ENCODE peak calls at places on chromosomes 7 and 10, in eight cellular contexts. I, H, Q, G, B, U, P and K are unnamed samples.
A peak's percentile ranks its signal among the peaks of the same experiment; 100 is the strongest.

GRCh38 chr7:101017099-101017777 is 2.6 kb upstream of the MUC17 start:
- DNase-seq in I (peak; percentile 79), H (peak; percentile 94), Q (peak; percentile 68), G (peak; percentile 82), B (peak; percentile 83), U (peak; percentile 93), P (peak; percentile 82), K (no peak)

GRCh38 chr7:157941210-157941609 is 604.4 kb downstream of the DNAJB6 start:
- DNase-seq in I (no peak), H (no peak), Q (no peak), G (no peak), B (no peak), U (no peak), P (no peak), K (no peak)

GRCh38 chr10:112628951-112629604 is 182.1 kb downstream of the VTI1A start:
- DNase-seq in I (no peak), H (no peak), Q (no peak), G (no peak), B (no peak), U (no peak), P (no peak), K (no peak)

GRCh38 chr7:21912931-21913780 is 32.5 kb downstream of the CDCA7L start:
- DNase-seq in I (no peak), H (no peak), Q (no peak), G (no peak), B (no peak), U (no peak), P (no peak), K (no peak)

GRCh38 chr7:96719164-96719563 is 9.5 kb upstream of the SEM1 start:
- DNase-seq in I (no peak), H (no peak), Q (no peak), G (no peak), B (no peak), U (no peak), P (no peak), K (no peak)

GRCh38 chr7:65951837-65952578 is 30.0 kb downstream of the GUSB start:
- DNase-seq in I (no peak), H (no peak), Q (peak; percentile 12), G (no peak), B (peak; percentile 32), U (peak; percentile 29), P (peak; percentile 9), K (no peak)

GRCh38 chr7:22601028-22601795 is 101.2 kb upstream of the STEAP1B start:
- DNase-seq in I (no peak), H (no peak), Q (no peak), G (no peak), B (no peak), U (no peak), P (peak; percentile 44), K (no peak)

GRCh38 chr10:23157691-23158369 is 34.3 kb upstream of the PTF1A start:
- DNase-seq in I (no peak), H (peak; percentile 34), Q (no peak), G (no peak), B (no peak), U (no peak), P (peak; percentile 57), K (no peak)

GRCh38 chr7:123439186-123439585 is 95.2 kb downstream of the IQUB start:
- DNase-seq in I (no peak), H (no peak), Q (no peak), G (no peak), B (no peak), U (no peak), P (no peak), K (no peak)

GRCh38 chr10:72682626-72683025 is 9.3 kb upstream of the MCU start:
- DNase-seq in I (no peak), H (no peak), Q (no peak), G (no peak), B (no peak), U (no peak), P (no peak), K (no peak)

GRCh38 chr10:91190876-91191580 is 29.4 kb upstream of the PCGF5 start:
- DNase-seq in I (no peak), H (no peak), Q (no peak), G (no peak), B (no peak), U (no peak), P (peak; percentile 50), K (no peak)

GRCh38 chr10:34962866-34963265 is 127.3 kb downstream of the CUL2 start:
- DNase-seq in I (no peak), H (no peak), Q (no peak), G (no peak), B (no peak), U (no peak), P (no peak), K (no peak)

GRCh38 chr10:34964166-34964800 is 125.9 kb downstream of the CUL2 start:
- DNase-seq in I (no peak), H (no peak), Q (no peak), G (no peak), B (peak; percentile 60), U (no peak), P (no peak), K (no peak)

GRCh38 chr10:34959786-34960185 is 130.4 kb downstream of the CUL2 start:
- DNase-seq in I (no peak), H (no peak), Q (no peak), G (no peak), B (no peak), U (no peak), P (no peak), K (no peak)

GRCh38 chr10:34959321-34959720 is 130.8 kb downstream of the CUL2 start:
- DNase-seq in I (no peak), H (no peak), Q (no peak), G (no peak), B (no peak), U (no peak), P (no peak), K (no peak)

DNA sequence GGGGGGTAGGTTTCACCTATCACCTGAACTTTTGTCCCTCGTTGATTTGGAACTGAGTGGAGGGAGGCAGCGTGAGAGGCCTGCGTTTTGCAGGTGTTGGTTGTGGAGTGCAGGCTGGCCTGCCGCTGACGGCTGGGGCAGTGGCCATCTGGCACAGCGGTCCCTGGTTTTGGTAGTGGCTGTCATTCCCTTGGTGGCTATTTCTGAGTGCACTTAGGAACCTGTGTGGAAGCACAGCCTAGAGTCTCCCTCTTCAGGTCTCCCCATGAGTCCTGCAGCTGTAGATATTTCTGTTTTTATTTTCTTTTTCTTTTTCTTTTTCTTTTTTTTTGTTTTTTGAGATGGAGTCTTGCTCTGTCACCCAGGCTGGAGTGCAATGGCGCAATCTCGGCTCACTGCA is 129.2 kb downstream of the CUL2 start:
- DNase-seq in I (no peak), H (no peak), Q (no peak), G (no peak), B (peak; percentile 36), U (no peak), P (peak; percentile 50), K (no peak)
- TF ChIP-seq CTCF in I (peak; percentile 63), H (peak; percentile 26), Q (no peak), G (no peak), B (no peak), U (no peak), P (peak; percentile 35), K (no peak)

GRCh38 chr7:2181077-2181854 is 51.5 kb downstream of the MAD1L1 start:
- DNase-seq in I (no peak), H (no peak), Q (no peak), G (no peak), B (no peak), U (peak; percentile 56), P (no peak), K (no peak)
- H3K4me3 ChIP-seq in I (no peak overlapping the region), H (no peak overlapping the region), Q (no peak overlapping the region), G (no peak overlapping the region), B (no peak overlapping the region), U (no peak overlapping the region), P (no peak overlapping the region), K (no peak overlapping the region)

DNA sequence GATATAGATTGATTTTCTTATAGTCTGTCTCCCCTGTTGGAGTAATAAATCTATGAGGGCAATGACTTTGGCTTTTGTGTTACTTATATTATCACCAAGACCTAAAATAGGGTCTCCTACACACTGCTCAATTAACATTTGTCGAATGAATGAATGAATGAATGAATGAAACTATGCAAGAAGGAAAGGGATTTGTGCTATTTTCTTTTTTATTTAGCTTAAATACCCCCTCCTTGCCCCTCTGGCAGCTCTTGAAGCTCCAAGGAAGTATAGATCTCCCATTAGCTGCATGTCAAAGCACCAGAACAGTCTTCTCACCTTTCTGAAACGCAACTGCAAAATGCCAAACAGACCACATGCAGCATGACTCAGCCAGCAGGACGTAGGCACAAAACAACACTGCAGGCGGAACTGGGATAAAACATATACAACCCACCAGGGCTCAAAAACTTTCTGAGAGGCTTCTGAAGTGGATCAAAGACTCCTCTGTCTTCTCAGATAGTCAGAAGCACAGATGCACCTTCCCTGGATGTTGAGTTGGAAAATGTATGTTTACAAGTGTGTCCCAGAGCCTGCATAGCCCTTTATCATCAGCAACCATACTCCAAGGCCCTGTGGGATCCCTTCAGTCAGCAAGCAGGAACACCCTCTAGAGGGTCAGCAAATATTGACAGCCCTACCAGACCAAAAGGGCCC is 187.8 kb downstream of the NPSR1 start:
- DNase-seq in I (no peak), H (no peak), Q (no peak), G (no peak), B (no peak), U (no peak), P (no peak), K (no peak)
- TF ChIP-seq CTCF in I (no peak), H (no peak), Q (no peak), G (no peak), B (no peak), U (no peak), P (no peak), K (no peak)

GRCh38 chr7:140314571-140315480 is 83.5 kb downstream of the SLC37A3 start:
- DNase-seq in I (no peak), H (no peak), Q (no peak), G (no peak), B (no peak), U (no peak), P (peak; percentile 24), K (no peak)

GRCh38 chr7:140317597-140317996 is 80.7 kb downstream of the SLC37A3 start:
- DNase-seq in I (no peak), H (no peak), Q (no peak), G (no peak), B (no peak), U (no peak), P (no peak), K (no peak)

GRCh38 chr7:140317999-140318398 is 80.3 kb downstream of the SLC37A3 start:
- DNase-seq in I (no peak), H (no peak), Q (no peak), G (no peak), B (no peak), U (no peak), P (no peak), K (no peak)

GRCh38 chr7:140316165-140316661 is 82.1 kb downstream of the SLC37A3 start:
- DNase-seq in I (peak; percentile 81), H (peak; percentile 44), Q (peak; percentile 73), G (peak; percentile 58), B (no peak), U (peak; percentile 95), P (peak; percentile 83), K (peak; percentile 62)

DNA sequence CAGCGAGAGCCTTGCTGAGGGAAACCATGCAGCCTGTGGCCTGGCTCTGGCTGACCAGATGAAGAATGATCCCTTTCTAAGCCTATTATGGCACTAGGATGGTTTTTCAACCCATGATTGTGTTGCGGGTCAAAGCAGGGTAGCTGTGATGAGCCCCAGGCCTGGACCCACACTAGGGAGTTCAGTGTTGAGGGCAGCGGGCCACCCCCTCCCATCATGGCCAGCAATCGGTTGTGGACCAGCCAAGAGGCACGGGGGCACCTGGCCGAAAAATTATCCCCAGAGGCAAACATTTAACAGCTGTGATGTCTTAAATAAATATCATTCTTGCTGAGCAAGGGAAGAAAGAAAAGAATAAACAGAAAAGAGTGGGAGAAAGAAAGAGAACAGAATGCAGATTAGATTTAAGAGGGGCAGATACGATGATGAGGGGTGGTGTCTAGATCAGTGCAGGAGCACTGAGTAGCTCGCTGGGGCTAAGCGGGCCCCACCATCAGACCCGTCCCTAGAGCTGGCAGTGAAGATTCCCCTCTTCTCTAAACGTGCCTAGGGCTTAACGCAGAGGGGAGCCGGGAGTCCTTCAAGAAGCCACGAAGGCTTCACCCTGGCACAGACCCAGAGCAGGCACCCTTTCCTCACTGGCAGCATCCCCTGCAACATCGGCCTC is 82.7 kb downstream of the SLC37A3 start:
- DNase-seq in I (no peak), H (no peak), Q (no peak), G (no peak), B (no peak), U (no peak), P (no peak), K (no peak)
- H3K4me3 ChIP-seq in I (no peak overlapping the region), H (no peak overlapping the region), Q (peak overlapping the region; percentile 10), G (peak overlapping the region; percentile 19), B (peak overlapping the region; percentile 18), U (no peak overlapping the region), P (peak overlapping the region; percentile 13), K (peak overlapping the region; percentile 33)